ENCODE peak calls at places on chromosome 17, in eight cellular contexts. A is NCI-H1105, F is iPS-NIHi11, Y is NCI-H774, D is mesenchymal stem cell, E is NCI-H2107, T is heart left ventricle, X is lower leg skin. S is an unnamed sample.

GRCh38 chr17:62713096-62713870 is 85.8 kb downstream of the MRC2 start:
- DNase-seq in D (no peak), A (no peak), E (no peak), X (no peak), F (no peak), T (no peak), Y (no peak), S (no peak)

GRCh38 chr17:62075308-62075815 is 10.3 kb upstream of the MED13 start:
- DNase-seq in E (no peak), D (peak), A (no peak), F (no peak), X (no peak), T (no peak), Y (no peak), S (no peak)

GRCh38 chr17:63511331-63511730 is 11.8 kb upstream of the KCNH6 start:
- DNase-seq in Y (no peak), X (no peak), A (no peak), T (no peak), D (no peak), F (no peak), E (no peak), S (no peak)

GRCh38 chr17:7580631-7581554 is 1.5 kb downstream of the CD68 start:
- DNase-seq in T (peak), E (no peak), F (no peak), Y (no peak), D (no peak), X (no peak), A (no peak), S (no peak)

GRCh38 chr17:81272616-81273015 is 22.5 kb downstream of the SLC38A10 start:
- DNase-seq in Y (no peak), X (no peak), F (no peak), A (no peak), E (no peak), T (peak), D (no peak), S (no peak)

GRCh38 chr17:740240-741055 is 8.1 kb downstream of the TLCD3A start:
- DNase-seq in A (no peak), Y (no peak), F (no peak), T (no peak), E (no peak), X (no peak), D (no peak), S (no peak)

GRCh38 chr17:81517339-81518112 is 4.9 kb upstream of the ACTG1 start:
- DNase-seq in E (no peak), F (peak), A (no peak), Y (no peak), D (peak), T (peak), X (no peak), S (peak)

GRCh38 chr17:76932402-76933333 is 64.5 kb downstream of the MGAT5B start:
- DNase-seq in T (no peak), X (no peak), F (no peak), D (no peak), A (no peak), E (no peak), Y (no peak), S (no peak)

GRCh38 chr17:75861927-75862317 is 6.8 kb upstream of the WBP2 start:
- DNase-seq in T (no peak), D (peak), E (no peak), A (no peak), F (no peak), X (peak), Y (no peak), S (no peak)